ENCODE peak calls at places on chromosome 22, in seven cellular contexts. Q, L, S, C, M, Y and R are unnamed samples.
A peak's percentile ranks its signal among the peaks of the same experiment; 100 is the strongest.

GRCh38 chr22:18115844-18116480 is 5.4 kb downstream of the TUBA8 start:
- DNase-seq in C (no peak), Y (no peak), L (no peak), Q (no peak), S (no peak), M (no peak), R (no peak)

GRCh38 chr22:24107668-24108067 is 73.6 kb upstream of the SUSD2 start:
- DNase-seq in S (no peak), M (peak; percentile 83), Q (peak; percentile 54), L (no peak), C (peak; percentile 92), Y (no peak), R (peak; percentile 24)

GRCh38 chr22:42648368-42649260 is 578 bp downstream of the CYB5R3 start:
- DNase-seq in Y (peak; percentile 84), C (peak; percentile 49), Q (no peak), L (peak; percentile 60), S (no peak), M (no peak), R (no peak)

GRCh38 chr22:39236321-39237275 is 8.2 kb downstream of the PDGFB start:
- DNase-seq in Y (no peak), M (no peak), L (peak; percentile 54), Q (no peak), C (peak; percentile 39), S (peak; percentile 35), R (no peak)

GRCh38 chr22:17162731-17163130 is 3.7 kb upstream of the HDHD5 start:
- DNase-seq in S (no peak), Q (no peak), L (no peak), Y (no peak), M (no peak), C (no peak), R (no peak)

GRCh38 chr22:38923463-38924196 is 33.8 kb upstream of the APOBEC3A start:
- DNase-seq in M (peak; percentile 64), C (peak; percentile 84), Q (peak; percentile 35), S (no peak), L (no peak), Y (no peak), R (peak; percentile 34)

GRCh38 chr22:20430641-20431519 is 6.7 kb downstream of the SCARF2 start:
- DNase-seq in L (peak; percentile 66), Q (no peak), C (no peak), Y (peak; percentile 89), M (no peak), S (peak; percentile 32), R (no peak)

GRCh38 chr22:26134654-26135330 is 34.5 kb upstream of the SEZ6L start:
- DNase-seq in Q (no peak), L (no peak), C (no peak), S (no peak), Y (no peak), M (no peak), R (no peak)

GRCh38 chr22:49183826-49184216 is 643.9 kb downstream of the BRD1 start:
- DNase-seq in Y (peak; percentile 56), C (no peak), S (no peak), M (no peak), L (no peak), Q (no peak), R (no peak)